ENCODE peak calls at places on chromosomes 6 and 20, in nine cellular contexts. One of them, this sample, is unnamed.
A peak's percentile ranks its signal among the peaks of the same experiment; 100 is the strongest.

GRCh38 chr20:10430704-10431103 is 3.3 kb downstream of the MKKS start:
- DNase-seq in mammary epithelial cell: no peak
- DNase-seq in adrenal gland: no peak
- DNase-seq in heart left ventricle: no peak
- DNase-seq in PC-3: no peak
- DNase-seq in GM23338: no peak
- DNase-seq in body of pancreas: no peak
- DNase-seq in GM23248: no peak
- DNase-seq in lower lobe of right lung: no peak
- DNase-seq in this sample: no peak

GRCh38 chr6:95404777-95405176 is 172.6 kb upstream of the MANEA start:
- DNase-seq in heart left ventricle: no peak
- DNase-seq in lower lobe of right lung: no peak
- DNase-seq in GM23248: no peak
- DNase-seq in GM23338: no peak
- DNase-seq in PC-3: no peak
- DNase-seq in mammary epithelial cell: no peak
- DNase-seq in adrenal gland: no peak
- DNase-seq in body of pancreas: no peak
- DNase-seq in this sample: no peak

GRCh38 chr6:104449918-104450317 is 409.8 kb downstream of the HACE1 start:
- DNase-seq in GM23338: no peak
- DNase-seq in mammary epithelial cell: no peak
- DNase-seq in GM23248: no peak
- DNase-seq in heart left ventricle: no peak
- DNase-seq in adrenal gland: no peak
- DNase-seq in lower lobe of right lung: no peak
- DNase-seq in PC-3: no peak
- DNase-seq in body of pancreas: no peak
- DNase-seq in this sample: no peak

GRCh38 chr6:17831135-17831534 is 124.4 kb upstream of the NUP153 start:
- DNase-seq in heart left ventricle: peak; percentile 25
- DNase-seq in GM23248: peak; percentile 88
- DNase-seq in mammary epithelial cell: peak; percentile 35
- DNase-seq in PC-3: peak; percentile 75
- DNase-seq in lower lobe of right lung: no peak
- DNase-seq in body of pancreas: no peak
- DNase-seq in GM23338: no peak
- DNase-seq in adrenal gland: peak; percentile 28
- DNase-seq in this sample: no peak

GRCh38 chr6:14841901-14842421 is 403.9 kb upstream of the JARID2 start:
- DNase-seq in PC-3: peak; percentile 32
- DNase-seq in mammary epithelial cell: peak; percentile 39
- DNase-seq in lower lobe of right lung: peak; percentile 70
- DNase-seq in heart left ventricle: no peak
- DNase-seq in GM23338: no peak
- DNase-seq in adrenal gland: peak; percentile 28
- DNase-seq in body of pancreas: peak; percentile 16
- DNase-seq in GM23248: peak; percentile 96
- DNase-seq in this sample: no peak

GRCh38 chr6:346389-347030 is 45.0 kb upstream of the IRF4 start:
- DNase-seq in body of pancreas: no peak
- DNase-seq in lower lobe of right lung: no peak
- DNase-seq in adrenal gland: peak; percentile 70
- DNase-seq in heart left ventricle: no peak
- DNase-seq in mammary epithelial cell: no peak
- DNase-seq in GM23248: peak; percentile 78
- DNase-seq in GM23338: no peak
- DNase-seq in PC-3: peak; percentile 16
- DNase-seq in this sample: no peak

GRCh38 chr6:83600531-83600930 is 88.2 kb downstream of the PRSS35 start:
- DNase-seq in mammary epithelial cell: no peak
- DNase-seq in GM23248: peak; percentile 4
- DNase-seq in heart left ventricle: no peak
- DNase-seq in PC-3: no peak
- DNase-seq in body of pancreas: no peak
- DNase-seq in adrenal gland: no peak
- DNase-seq in lower lobe of right lung: no peak
- DNase-seq in GM23338: no peak
- DNase-seq in this sample: no peak

GRCh38 chr6:144585217-144585814 is 300.2 kb downstream of the UTRN start:
- DNase-seq in GM23248: peak; percentile 65
- DNase-seq in body of pancreas: no peak
- DNase-seq in heart left ventricle: no peak
- DNase-seq in adrenal gland: no peak
- DNase-seq in PC-3: peak; percentile 61
- DNase-seq in GM23338: peak; percentile 59
- DNase-seq in mammary epithelial cell: peak; percentile 25
- DNase-seq in lower lobe of right lung: no peak
- DNase-seq in this sample: peak; percentile 48

GRCh38 chr6:149454405-149454848 is 30.4 kb downstream of the ZC3H12D start:
- DNase-seq in PC-3: peak; percentile 74
- DNase-seq in GM23338: no peak
- DNase-seq in mammary epithelial cell: peak; percentile 61
- DNase-seq in heart left ventricle: peak; percentile 96
- DNase-seq in body of pancreas: peak; percentile 100
- DNase-seq in lower lobe of right lung: peak; percentile 96
- DNase-seq in adrenal gland: peak; percentile 98
- DNase-seq in GM23248: peak; percentile 95
- DNase-seq in this sample: peak; percentile 88

GRCh38 chr6:111653434-111653833 is 47.8 kb upstream of the TRAF3IP2 start:
- DNase-seq in GM23248: no peak
- DNase-seq in heart left ventricle: no peak
- DNase-seq in PC-3: no peak
- DNase-seq in body of pancreas: no peak
- DNase-seq in lower lobe of right lung: no peak
- DNase-seq in GM23338: no peak
- DNase-seq in adrenal gland: no peak
- DNase-seq in mammary epithelial cell: no peak
- DNase-seq in this sample: no peak

GRCh38 chr6:10382322-10382721 is 32.6 kb downstream of the TFAP2A start:
- DNase-seq in adrenal gland: no peak
- DNase-seq in GM23248: no peak
- DNase-seq in body of pancreas: no peak
- DNase-seq in mammary epithelial cell: no peak
- DNase-seq in lower lobe of right lung: no peak
- DNase-seq in heart left ventricle: no peak
- DNase-seq in PC-3: no peak
- DNase-seq in GM23338: no peak
- DNase-seq in this sample: no peak

DNA sequence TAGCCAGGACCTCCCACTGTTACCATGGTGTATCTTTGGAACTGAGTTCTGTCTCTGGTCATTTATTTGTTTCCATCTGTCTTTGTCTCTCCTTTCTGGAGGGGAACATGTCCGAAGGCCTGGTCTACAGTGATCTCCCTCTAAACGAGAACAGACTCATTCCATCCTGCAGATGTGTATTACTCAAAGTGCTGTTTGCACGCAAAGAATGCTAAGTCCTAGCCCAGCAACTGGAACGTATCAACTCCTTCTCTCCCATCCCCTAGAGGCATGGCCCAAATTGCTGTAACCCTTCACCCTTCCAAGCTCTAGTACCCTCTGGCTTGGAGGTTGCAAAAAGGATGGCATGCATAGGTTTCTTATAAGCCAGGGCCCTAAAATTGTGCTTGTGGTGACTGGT is 71.6 kb upstream of the TGM3 start:
- DNase-seq in heart left ventricle: no peak
- DNase-seq in GM23338: no peak
- DNase-seq in lower lobe of right lung: no peak
- DNase-seq in PC-3: no peak
- DNase-seq in mammary epithelial cell: no peak
- DNase-seq in GM23248: peak; percentile 61
- DNase-seq in adrenal gland: no peak
- DNase-seq in body of pancreas: no peak
- DNase-seq in this sample: no peak
- H3K27ac ChIP-seq in heart left ventricle: no peak overlapping the region
- H3K27ac ChIP-seq in GM23338: no peak overlapping the region
- H3K27ac ChIP-seq in lower lobe of right lung: no peak overlapping the region
- H3K27ac ChIP-seq in PC-3: no peak overlapping the region
- H3K27ac ChIP-seq in mammary epithelial cell: no peak overlapping the region
- H3K27ac ChIP-seq in GM23248: peak overlapping the region; percentile 12
- H3K27ac ChIP-seq in adrenal gland: no peak overlapping the region
- H3K27ac ChIP-seq in body of pancreas: no peak overlapping the region
- H3K27ac ChIP-seq in this sample: no peak overlapping the region

GRCh38 chr6:27814665-27815424 is 97.4 kb downstream of the OR2B2 start:
- DNase-seq in lower lobe of right lung: no peak
- DNase-seq in adrenal gland: peak; percentile 91
- DNase-seq in heart left ventricle: peak; percentile 70
- DNase-seq in mammary epithelial cell: peak; percentile 92
- DNase-seq in GM23248: peak; percentile 85
- DNase-seq in PC-3: peak; percentile 97
- DNase-seq in body of pancreas: peak; percentile 49
- DNase-seq in GM23338: peak; percentile 95
- DNase-seq in this sample: peak; percentile 94
- H3K27me3 ChIP-seq in lower lobe of right lung: peaks cover 32% of the 10 kb centered on the region
- H3K27me3 ChIP-seq in adrenal gland: no peaks in the 10 kb centered on the region
- H3K27me3 ChIP-seq in heart left ventricle: peaks cover 84% of the 10 kb centered on the region
- H3K27me3 ChIP-seq in mammary epithelial cell: no peaks in the 10 kb centered on the region
- H3K27me3 ChIP-seq in GM23248: no peaks in the 10 kb centered on the region
- H3K27me3 ChIP-seq in PC-3: no peaks in the 10 kb centered on the region
- H3K27me3 ChIP-seq in body of pancreas: peaks cover 6% of the 10 kb centered on the region
- H3K27me3 ChIP-seq in GM23338: no peaks in the 10 kb centered on the region
- H3K27me3 ChIP-seq in this sample: no peaks in the 10 kb centered on the region

GRCh38 chr6:2959909-2960719 is 11.3 kb downstream of the SERPINB6 start:
- DNase-seq in lower lobe of right lung: no peak
- DNase-seq in GM23338: peak; percentile 75
- DNase-seq in PC-3: peak; percentile 92
- DNase-seq in adrenal gland: no peak
- DNase-seq in body of pancreas: no peak
- DNase-seq in mammary epithelial cell: peak; percentile 48
- DNase-seq in GM23248: peak; percentile 94
- DNase-seq in heart left ventricle: no peak
- DNase-seq in this sample: no peak
- H3K4me1 ChIP-seq in lower lobe of right lung: peaks cover 73% of the 10 kb centered on the region
- H3K4me1 ChIP-seq in GM23338: peaks cover 36% of the 10 kb centered on the region
- H3K4me1 ChIP-seq in PC-3: peaks cover 39% of the 10 kb centered on the region
- H3K4me1 ChIP-seq in adrenal gland: peaks cover 59% of the 10 kb centered on the region
- H3K4me1 ChIP-seq in body of pancreas: peaks cover 67% of the 10 kb centered on the region
- H3K4me1 ChIP-seq in mammary epithelial cell: peaks cover 12% of the 10 kb centered on the region
- H3K4me1 ChIP-seq in GM23248: peaks cover 18% of the 10 kb centered on the region
- H3K4me1 ChIP-seq in heart left ventricle: peaks cover 34% of the 10 kb centered on the region
- H3K4me1 ChIP-seq in this sample: no peaks in the 10 kb centered on the region

GRCh38 chr6:49555951-49556350 is 5.5 kb downstream of the C6orf141 start:
- DNase-seq in GM23248: no peak
- DNase-seq in adrenal gland: no peak
- DNase-seq in mammary epithelial cell: no peak
- DNase-seq in body of pancreas: no peak
- DNase-seq in PC-3: peak; percentile 9
- DNase-seq in GM23338: no peak
- DNase-seq in lower lobe of right lung: no peak
- DNase-seq in heart left ventricle: no peak
- DNase-seq in this sample: no peak
- H3K27ac ChIP-seq in GM23248: no peak overlapping the region
- H3K27ac ChIP-seq in adrenal gland: no peak overlapping the region
- H3K27ac ChIP-seq in mammary epithelial cell: peak overlapping the region; percentile 78
- H3K27ac ChIP-seq in body of pancreas: peak overlapping the region; percentile 23
- H3K27ac ChIP-seq in PC-3: peak overlapping the region; percentile 72
- H3K27ac ChIP-seq in GM23338: no peak overlapping the region
- H3K27ac ChIP-seq in lower lobe of right lung: no peak overlapping the region
- H3K27ac ChIP-seq in heart left ventricle: no peak overlapping the region
- H3K27ac ChIP-seq in this sample: no peak overlapping the region

GRCh38 chr20:46304852-46305251 is 3.4 kb downstream of the CDH22 start:
- DNase-seq in adrenal gland: no peak
- DNase-seq in GM23248: no peak
- DNase-seq in heart left ventricle: no peak
- DNase-seq in body of pancreas: no peak
- DNase-seq in mammary epithelial cell: no peak
- DNase-seq in GM23338: no peak
- DNase-seq in PC-3: no peak
- DNase-seq in lower lobe of right lung: no peak
- DNase-seq in this sample: no peak

GRCh38 chr20:46305331-46305972 is 2.8 kb downstream of the CDH22 start:
- DNase-seq in GM23338: no peak
- DNase-seq in mammary epithelial cell: no peak
- DNase-seq in body of pancreas: peak; percentile 86
- DNase-seq in lower lobe of right lung: no peak
- DNase-seq in adrenal gland: no peak
- DNase-seq in PC-3: no peak
- DNase-seq in heart left ventricle: no peak
- DNase-seq in GM23248: no peak
- DNase-seq in this sample: peak; percentile 17

GRCh38 chr20:46302119-46302518 is 6.2 kb downstream of the CDH22 start:
- DNase-seq in body of pancreas: no peak
- DNase-seq in mammary epithelial cell: no peak
- DNase-seq in lower lobe of right lung: no peak
- DNase-seq in heart left ventricle: no peak
- DNase-seq in PC-3: no peak
- DNase-seq in GM23338: no peak
- DNase-seq in adrenal gland: no peak
- DNase-seq in GM23248: no peak
- DNase-seq in this sample: no peak

GRCh38 chr20:46304361-46304760 is 3.9 kb downstream of the CDH22 start:
- DNase-seq in GM23338: no peak
- DNase-seq in PC-3: peak; percentile 43
- DNase-seq in heart left ventricle: no peak
- DNase-seq in lower lobe of right lung: no peak
- DNase-seq in body of pancreas: no peak
- DNase-seq in GM23248: no peak
- DNase-seq in mammary epithelial cell: no peak
- DNase-seq in adrenal gland: no peak
- DNase-seq in this sample: no peak

GRCh38 chr20:46303176-46303956 is 4.9 kb downstream of the CDH22 start:
- DNase-seq in body of pancreas: no peak
- DNase-seq in heart left ventricle: no peak
- DNase-seq in mammary epithelial cell: no peak
- DNase-seq in PC-3: no peak
- DNase-seq in lower lobe of right lung: no peak
- DNase-seq in GM23248: no peak
- DNase-seq in adrenal gland: no peak
- DNase-seq in GM23338: no peak
- DNase-seq in this sample: no peak
- H3K27me3 ChIP-seq in body of pancreas: peaks cover 10% of the 10 kb centered on the region
- H3K27me3 ChIP-seq in heart left ventricle: peaks cover 95% of the 10 kb centered on the region
- H3K27me3 ChIP-seq in mammary epithelial cell: peaks cover 10% of the 10 kb centered on the region
- H3K27me3 ChIP-seq in PC-3: peaks cover 61% of the 10 kb centered on the region
- H3K27me3 ChIP-seq in lower lobe of right lung: peaks cover 73% of the 10 kb centered on the region
- H3K27me3 ChIP-seq in GM23248: peaks cover 42% of the 10 kb centered on the region
- H3K27me3 ChIP-seq in adrenal gland: peaks cover 27% of the 10 kb centered on the region
- H3K27me3 ChIP-seq in GM23338: peaks cover 30% of the 10 kb centered on the region
- H3K27me3 ChIP-seq in this sample: peaks cover 19% of the 10 kb centered on the region

DNA sequence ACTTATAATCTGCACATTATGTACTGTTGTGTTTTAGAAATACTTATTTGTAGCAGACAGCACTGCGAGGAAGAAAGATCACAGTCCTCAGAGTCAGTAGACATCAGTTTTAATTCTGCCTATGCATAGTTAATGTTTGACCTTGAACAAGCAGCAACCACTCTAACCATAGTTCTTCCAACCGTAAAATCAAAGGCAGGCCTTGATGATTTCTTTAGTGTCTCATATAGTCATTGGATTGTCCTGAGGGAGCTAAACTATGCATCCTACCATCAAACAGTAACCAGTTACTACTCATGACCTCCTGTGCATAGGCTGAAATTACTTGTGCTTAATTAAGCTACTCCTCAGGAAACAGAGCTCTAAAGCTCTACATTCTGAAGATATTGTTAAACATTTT is 294.8 kb upstream of the STXBP5 start:
- DNase-seq in heart left ventricle: no peak
- DNase-seq in body of pancreas: no peak
- DNase-seq in PC-3: no peak
- DNase-seq in lower lobe of right lung: no peak
- DNase-seq in mammary epithelial cell: no peak
- DNase-seq in adrenal gland: no peak
- DNase-seq in GM23338: no peak
- DNase-seq in GM23248: no peak
- DNase-seq in this sample: no peak
- H3K4me1 ChIP-seq in heart left ventricle: no peaks in the 10 kb centered on the region
- H3K4me1 ChIP-seq in body of pancreas: no peaks in the 10 kb centered on the region
- H3K4me1 ChIP-seq in PC-3: peaks cover 35% of the 10 kb centered on the region
- H3K4me1 ChIP-seq in lower lobe of right lung: peaks cover 18% of the 10 kb centered on the region
- H3K4me1 ChIP-seq in mammary epithelial cell: peaks cover 30% of the 10 kb centered on the region
- H3K4me1 ChIP-seq in adrenal gland: peaks cover 31% of the 10 kb centered on the region
- H3K4me1 ChIP-seq in GM23338: peaks cover 11% of the 10 kb centered on the region
- H3K4me1 ChIP-seq in GM23248: peaks cover 35% of the 10 kb centered on the region
- H3K4me1 ChIP-seq in this sample: no peaks in the 10 kb centered on the region